ENCODE peak calls at places on chromosomes 11 and 22, in four cellular contexts. W is HEK293T, P is CD14-positive monocyte, T is activated T-cell treated with anti-CD3 and anti-CD28 coated beads for 24 hours. F is an unnamed sample.
A peak's percentile ranks its signal among the peaks of the same experiment; 100 is the strongest.

GRCh38 chr11:46308632-46309419 is 31.4 kb downstream of the CREB3L1 start:
- DNase-seq in W (peak; percentile 76), P (peak; percentile 71), T (peak; percentile 54), F (peak; percentile 87)

GRCh38 chr11:83063073-83063754 is 8.5 kb downstream of the RAB30 start:
- DNase-seq in W (no peak), P (no peak), T (no peak), F (no peak)

GRCh38 chr11:33575311-33575710 is 125.3 kb downstream of the C11orf91 start:
- DNase-seq in W (no peak), P (no peak), T (no peak), F (no peak)

GRCh38 chr22:29840498-29840897 is 2.4 kb upstream of the ASCC2 start:
- DNase-seq in W (no peak), P (no peak), T (no peak), F (no peak)

GRCh38 chr11:60130496-60130895 is 42.0 kb downstream of the MS4A2 start:
- DNase-seq in W (peak; percentile 20), P (no peak), T (no peak), F (peak; percentile 22)

GRCh38 chr22:27113211-27114030 is 456.0 kb downstream of the MIAT start:
- DNase-seq in W (no peak), P (peak; percentile 96), T (no peak), F (no peak)

GRCh38 chr11:115911656-115912055 is 407.4 kb upstream of the CADM1 start:
- DNase-seq in W (no peak), P (no peak), T (no peak), F (no peak)

GRCh38 chr22:20567993-20568417 is 60.6 kb downstream of the MED15 start:
- DNase-seq in W (no peak), P (no peak), T (no peak), F (peak; percentile 37)

F was measured in WTC11.